ENCODE peak calls at places on chromosomes 7 and 10, in seven cellular contexts. One of them, this sample, is unnamed.

GRCh38 chr10:100315603-100316002 is 14.4 kb downstream of the PKD2L1 start:
- DNase-seq in GM12878: no peak
- DNase-seq in Peyer's patch: no peak
- DNase-seq in prostate gland: no peak
- DNase-seq in A549: no peak
- DNase-seq in uterus: no peak
- DNase-seq in breast epithelium: no peak
- DNase-seq in this sample: no peak

GRCh38 chr7:76296743-76297740 is 5.4 kb upstream of the HSPB1 start:
- DNase-seq in GM12878: no peak
- DNase-seq in Peyer's patch: no peak
- DNase-seq in prostate gland: peak; percentile 96
- DNase-seq in A549: peak; percentile 69
- DNase-seq in uterus: peak; percentile 89
- DNase-seq in breast epithelium: peak; percentile 73
- DNase-seq in this sample: peak; percentile 90

GRCh38 chr10:29608062-29608461 is 26.7 kb downstream of the SVIL start:
- DNase-seq in GM12878: no peak
- DNase-seq in Peyer's patch: no peak
- DNase-seq in prostate gland: no peak
- DNase-seq in A549: no peak
- DNase-seq in uterus: no peak
- DNase-seq in breast epithelium: no peak
- DNase-seq in this sample: no peak

GRCh38 chr7:81210092-81211064 is 291.5 kb upstream of the SEMA3C start:
- DNase-seq in GM12878: no peak
- DNase-seq in Peyer's patch: no peak
- DNase-seq in prostate gland: no peak
- DNase-seq in A549: no peak
- DNase-seq in uterus: no peak
- DNase-seq in breast epithelium: no peak
- DNase-seq in this sample: no peak

GRCh38 chr10:129545257-129545656 is 78.2 kb downstream of the MGMT start:
- DNase-seq in GM12878: no peak
- DNase-seq in Peyer's patch: no peak
- DNase-seq in prostate gland: no peak
- DNase-seq in A549: peak; percentile 18
- DNase-seq in uterus: no peak
- DNase-seq in breast epithelium: no peak
- DNase-seq in this sample: no peak

GRCh38 chr7:66099232-66099550 is 15.5 kb upstream of the CRCP start:
- DNase-seq in GM12878: no peak
- DNase-seq in Peyer's patch: no peak
- DNase-seq in prostate gland: no peak
- DNase-seq in A549: peak; percentile 50
- DNase-seq in uterus: peak; percentile 51
- DNase-seq in breast epithelium: no peak
- DNase-seq in this sample: peak; percentile 22

GRCh38 chr7:51007708-51008505 is 225.2 kb upstream of the GRB10 start:
- DNase-seq in GM12878: no peak
- DNase-seq in Peyer's patch: no peak
- DNase-seq in prostate gland: peak; percentile 1
- DNase-seq in A549: no peak
- DNase-seq in uterus: no peak
- DNase-seq in breast epithelium: no peak
- DNase-seq in this sample: no peak

GRCh38 chr10:103921750-103922195 is 3.8 kb upstream of the STN1 start:
- DNase-seq in GM12878: no peak
- DNase-seq in Peyer's patch: no peak
- DNase-seq in prostate gland: no peak
- DNase-seq in A549: peak; percentile 48
- DNase-seq in uterus: no peak
- DNase-seq in breast epithelium: no peak
- DNase-seq in this sample: peak; percentile 40

GRCh38 chr10:32338262-32338661 is 8.7 kb downstream of the EPC1 start:
- DNase-seq in GM12878: no peak
- DNase-seq in Peyer's patch: no peak
- DNase-seq in prostate gland: no peak
- DNase-seq in A549: no peak
- DNase-seq in uterus: no peak
- DNase-seq in breast epithelium: no peak
- DNase-seq in this sample: no peak

GRCh38 chr7:117362294-117362693 is 39.4 kb upstream of the WNT2 start:
- DNase-seq in GM12878: no peak
- DNase-seq in Peyer's patch: no peak
- DNase-seq in prostate gland: no peak
- DNase-seq in A549: no peak
- DNase-seq in uterus: no peak
- DNase-seq in breast epithelium: no peak
- DNase-seq in this sample: no peak

GRCh38 chr10:49290131-49290530 is 8.8 kb upstream of the C10orf71 start:
- DNase-seq in GM12878: no peak
- DNase-seq in Peyer's patch: no peak
- DNase-seq in prostate gland: no peak
- DNase-seq in A549: no peak
- DNase-seq in uterus: no peak
- DNase-seq in breast epithelium: no peak
- DNase-seq in this sample: no peak

GRCh38 chr7:142854505-142855400 is at the start of gene EPHB6:
- DNase-seq in GM12878: no peak
- DNase-seq in Peyer's patch: peak; percentile 71
- DNase-seq in prostate gland: peak; percentile 84
- DNase-seq in A549: peak; percentile 32
- DNase-seq in uterus: peak; percentile 86
- DNase-seq in breast epithelium: peak; percentile 69
- DNase-seq in this sample: peak; percentile 87

GRCh38 chr7:140456627-140457051 is 22.7 kb downstream of the MKRN1 start:
- DNase-seq in GM12878: no peak
- DNase-seq in Peyer's patch: no peak
- DNase-seq in prostate gland: no peak
- DNase-seq in A549: no peak
- DNase-seq in uterus: no peak
- DNase-seq in breast epithelium: no peak
- DNase-seq in this sample: peak; percentile 44

GRCh38 chr7:26179826-26180497 is 20.6 kb downstream of the HNRNPA2B1 start:
- DNase-seq in GM12878: no peak
- DNase-seq in Peyer's patch: no peak
- DNase-seq in prostate gland: no peak
- DNase-seq in A549: no peak
- DNase-seq in uterus: no peak
- DNase-seq in breast epithelium: no peak
- DNase-seq in this sample: no peak

GRCh38 chr7:26181474-26182227 is 18.9 kb downstream of the HNRNPA2B1 start:
- DNase-seq in GM12878: no peak
- DNase-seq in Peyer's patch: no peak
- DNase-seq in prostate gland: no peak
- DNase-seq in A549: no peak
- DNase-seq in uterus: no peak
- DNase-seq in breast epithelium: no peak
- DNase-seq in this sample: no peak

GRCh38 chr7:26179422-26179821 is 21.1 kb downstream of the HNRNPA2B1 start:
- DNase-seq in GM12878: no peak
- DNase-seq in Peyer's patch: no peak
- DNase-seq in prostate gland: no peak
- DNase-seq in A549: no peak
- DNase-seq in uterus: no peak
- DNase-seq in breast epithelium: no peak
- DNase-seq in this sample: no peak

GRCh38 chr7:26182283-26182682 is 18.3 kb downstream of the HNRNPA2B1 start:
- DNase-seq in GM12878: no peak
- DNase-seq in Peyer's patch: no peak
- DNase-seq in prostate gland: no peak
- DNase-seq in A549: no peak
- DNase-seq in uterus: peak; percentile 42
- DNase-seq in breast epithelium: no peak
- DNase-seq in this sample: no peak

DNA sequence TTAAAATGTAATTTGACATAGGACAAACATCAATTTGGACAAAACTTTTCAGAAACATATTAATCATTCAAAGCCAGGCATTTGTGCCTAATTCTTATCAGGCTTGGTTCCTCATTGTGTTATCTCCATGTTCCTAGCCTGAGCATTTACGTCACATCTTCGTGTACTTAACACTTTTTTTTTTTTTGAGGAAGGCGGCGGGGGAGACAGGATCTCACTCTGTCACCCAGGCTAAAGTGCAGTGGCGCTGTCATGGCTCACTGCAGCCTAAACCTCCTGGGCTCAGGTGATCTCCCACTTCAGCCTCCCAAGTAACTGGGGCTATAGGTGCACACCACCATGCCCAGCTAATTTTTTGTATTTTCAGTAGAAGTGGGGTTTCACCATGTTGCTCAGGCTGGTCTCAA is 19.8 kb downstream of the HNRNPA2B1 start:
- DNase-seq in GM12878: no peak
- DNase-seq in Peyer's patch: no peak
- DNase-seq in prostate gland: no peak
- DNase-seq in A549: no peak
- DNase-seq in uterus: no peak
- DNase-seq in breast epithelium: no peak
- DNase-seq in this sample: no peak
- TF ChIP-seq POLR2A in GM12878: no peak
- TF ChIP-seq POLR2A in Peyer's patch: no peak
- TF ChIP-seq POLR2A in prostate gland: no peak
- TF ChIP-seq POLR2A in A549: no peak
- TF ChIP-seq POLR2A in uterus: no peak
- TF ChIP-seq POLR2A in breast epithelium: no peak
- TF ChIP-seq POLR2A in this sample: peak; percentile 17

GRCh38 chr10:65570143-65571010 is 1355.5 kb upstream of the LRRTM3 start:
- DNase-seq in GM12878: no peak
- DNase-seq in Peyer's patch: no peak
- DNase-seq in prostate gland: peak; percentile 7
- DNase-seq in A549: peak; percentile 72
- DNase-seq in uterus: no peak
- DNase-seq in breast epithelium: no peak
- DNase-seq in this sample: peak; percentile 35
- TF ChIP-seq POLR2A in GM12878: no peak
- TF ChIP-seq POLR2A in Peyer's patch: no peak
- TF ChIP-seq POLR2A in prostate gland: no peak
- TF ChIP-seq POLR2A in A549: peak; percentile 60
- TF ChIP-seq POLR2A in uterus: no peak
- TF ChIP-seq POLR2A in breast epithelium: no peak
- TF ChIP-seq POLR2A in this sample: no peak

DNA sequence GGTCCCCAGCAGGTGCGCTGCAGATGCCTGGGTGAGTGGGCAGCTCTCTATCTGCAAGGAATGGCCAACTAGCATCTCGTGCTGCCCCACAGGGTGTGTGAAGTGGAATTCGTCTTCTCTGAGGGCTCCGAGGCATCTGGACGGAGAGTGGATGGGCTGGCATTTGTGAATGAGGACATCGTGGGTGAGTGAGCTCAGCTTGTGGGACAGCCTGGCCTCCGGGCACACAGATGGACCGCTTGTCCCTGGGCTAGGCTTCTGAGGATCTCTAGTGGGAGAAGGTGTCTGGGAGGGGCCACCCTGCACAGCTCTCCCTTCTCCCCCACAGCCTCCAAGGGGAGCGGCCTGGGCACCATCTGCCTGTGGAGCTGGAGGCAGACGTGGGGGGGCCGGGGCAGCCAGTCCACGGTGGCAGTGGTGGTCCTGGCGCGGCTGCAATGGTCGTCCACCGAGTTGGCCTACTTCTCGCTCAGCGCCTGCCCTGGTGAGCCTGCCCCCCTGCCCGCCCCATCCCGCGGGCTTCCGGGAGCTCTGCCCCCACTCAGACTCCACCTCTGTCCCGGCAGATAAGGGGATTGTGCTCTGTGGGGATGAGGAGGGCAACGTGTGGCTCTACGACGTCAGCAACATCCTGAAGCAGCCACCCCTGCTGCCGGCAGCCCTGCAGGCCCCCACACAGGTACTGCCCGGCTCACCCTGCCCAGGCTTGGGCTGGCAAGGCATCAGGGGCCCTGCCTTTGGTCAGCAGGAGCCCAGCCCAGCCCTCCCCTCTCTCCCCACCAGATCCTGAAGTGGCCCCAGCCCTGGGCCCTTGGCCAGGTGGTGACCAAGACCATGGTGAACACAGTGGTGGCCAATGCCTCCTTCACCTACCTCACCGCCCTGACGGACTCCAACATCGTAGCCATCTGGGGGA is 6.3 kb downstream of the POLR2J start:
- DNase-seq in GM12878: no peak
- DNase-seq in Peyer's patch: peak; percentile 15
- DNase-seq in prostate gland: no peak
- DNase-seq in A549: no peak
- DNase-seq in uterus: no peak
- DNase-seq in breast epithelium: peak; percentile 48
- DNase-seq in this sample: no peak
- TF ChIP-seq POLR2A in GM12878: peak; percentile 69
- TF ChIP-seq POLR2A in Peyer's patch: no peak
- TF ChIP-seq POLR2A in prostate gland: no peak
- TF ChIP-seq POLR2A in A549: no peak
- TF ChIP-seq POLR2A in uterus: no peak
- TF ChIP-seq POLR2A in breast epithelium: no peak
- TF ChIP-seq POLR2A in this sample: no peak

DNA sequence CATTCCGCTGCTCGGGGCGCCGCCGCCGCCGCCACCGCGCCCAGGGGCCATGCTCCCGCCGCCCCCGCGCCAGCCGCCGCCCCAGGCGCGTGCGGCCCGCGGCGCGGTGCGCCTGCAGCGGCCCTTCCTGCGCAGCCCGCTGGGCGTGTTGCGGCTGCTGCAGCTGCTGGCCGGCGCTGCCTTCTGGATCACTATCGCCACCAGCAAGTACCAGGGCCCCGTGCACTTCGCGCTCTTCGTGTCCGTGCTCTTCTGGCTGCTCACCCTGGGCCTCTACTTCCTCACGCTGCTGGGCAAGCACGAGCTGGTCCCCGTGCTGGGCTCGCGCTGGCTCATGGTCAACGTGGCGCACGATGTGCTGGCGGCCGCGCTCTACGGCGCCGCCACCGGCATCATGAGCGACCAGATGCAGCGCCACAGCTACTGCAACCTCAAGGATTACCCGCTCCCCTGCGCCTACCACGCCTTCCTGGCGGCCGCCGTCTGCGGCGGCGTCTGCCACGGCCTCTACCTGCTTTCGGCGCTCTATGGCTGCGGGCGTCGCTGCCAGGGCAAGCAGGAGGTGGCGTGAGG is 384 bp downstream of the MARVELD1 start:
- DNase-seq in GM12878: no peak
- DNase-seq in Peyer's patch: peak; percentile 46
- DNase-seq in prostate gland: peak; percentile 63
- DNase-seq in A549: peak; percentile 88
- DNase-seq in uterus: peak; percentile 72
- DNase-seq in breast epithelium: peak; percentile 66
- DNase-seq in this sample: peak; percentile 77
- TF ChIP-seq POLR2A in GM12878: peak; percentile 87
- TF ChIP-seq POLR2A in Peyer's patch: peak; percentile 66
- TF ChIP-seq POLR2A in prostate gland: peak; percentile 54
- TF ChIP-seq POLR2A in A549: peak; percentile 55
- TF ChIP-seq POLR2A in uterus: no peak
- TF ChIP-seq POLR2A in breast epithelium: no peak
- TF ChIP-seq POLR2A in this sample: no peak

This sample was measured in transverse colon.